ENCODE peak calls at places on chromosomes 13 and 19, in nine cellular contexts. One of them, this sample, is unnamed.

GRCh38 chr13:24406524-24406923 is 97.1 kb downstream of the C1QTNF9 start:
- DNase-seq in omental fat pad: no peak
- DNase-seq in GM23338: no peak
- DNase-seq in pancreas: no peak
- DNase-seq in AG04450: no peak
- DNase-seq in cardiac muscle cell: no peak
- DNase-seq in NB4: no peak
- DNase-seq in esophagus squamous epithelium: no peak
- DNase-seq in RWPE1: no peak
- DNase-seq in this sample: no peak

GRCh38 chr19:16216744-16217670 is 19.3 kb downstream of the AP1M1 start:
- DNase-seq in GM23338: no peak
- DNase-seq in pancreas: no peak
- DNase-seq in cardiac muscle cell: no peak
- DNase-seq in NB4: no peak
- DNase-seq in esophagus squamous epithelium: no peak
- DNase-seq in RWPE1: no peak
- DNase-seq in AG04450: no peak
- DNase-seq in omental fat pad: no peak
- DNase-seq in this sample: no peak

GRCh38 chr13:28529836-28530235 is 34.9 kb upstream of the FLT1 start:
- DNase-seq in AG04450: no peak
- DNase-seq in GM23338: no peak
- DNase-seq in cardiac muscle cell: no peak
- DNase-seq in esophagus squamous epithelium: no peak
- DNase-seq in omental fat pad: no peak
- DNase-seq in RWPE1: no peak
- DNase-seq in pancreas: no peak
- DNase-seq in NB4: peak
- DNase-seq in this sample: no peak

GRCh38 chr19:37309834-37310575 is 60.9 kb upstream of the ZNF527 start:
- DNase-seq in GM23338: peak
- DNase-seq in cardiac muscle cell: peak
- DNase-seq in esophagus squamous epithelium: no peak
- DNase-seq in RWPE1: no peak
- DNase-seq in NB4: peak
- DNase-seq in omental fat pad: no peak
- DNase-seq in AG04450: no peak
- DNase-seq in pancreas: no peak
- DNase-seq in this sample: no peak

GRCh38 chr19:11651062-11651461 is 53.8 kb downstream of the ZNF627 start:
- DNase-seq in omental fat pad: no peak
- DNase-seq in RWPE1: no peak
- DNase-seq in pancreas: no peak
- DNase-seq in NB4: no peak
- DNase-seq in GM23338: no peak
- DNase-seq in esophagus squamous epithelium: no peak
- DNase-seq in cardiac muscle cell: no peak
- DNase-seq in AG04450: no peak
- DNase-seq in this sample: no peak

GRCh38 chr13:18978447-18978846 is 203.2 kb downstream of the TUBA3C start:
- DNase-seq in esophagus squamous epithelium: no peak
- DNase-seq in AG04450: no peak
- DNase-seq in pancreas: peak
- DNase-seq in RWPE1: no peak
- DNase-seq in NB4: no peak
- DNase-seq in GM23338: no peak
- DNase-seq in cardiac muscle cell: no peak
- DNase-seq in omental fat pad: no peak
- DNase-seq in this sample: no peak

GRCh38 chr19:46730187-46730586 is 13.3 kb upstream of the PRKD2 start:
- DNase-seq in esophagus squamous epithelium: no peak
- DNase-seq in cardiac muscle cell: no peak
- DNase-seq in omental fat pad: no peak
- DNase-seq in AG04450: no peak
- DNase-seq in NB4: no peak
- DNase-seq in GM23338: no peak
- DNase-seq in RWPE1: no peak
- DNase-seq in pancreas: no peak
- DNase-seq in this sample: no peak

GRCh38 chr13:79870766-79871165 is 389.8 kb downstream of the NDFIP2 start:
- DNase-seq in cardiac muscle cell: no peak
- DNase-seq in omental fat pad: no peak
- DNase-seq in GM23338: no peak
- DNase-seq in NB4: no peak
- DNase-seq in RWPE1: no peak
- DNase-seq in pancreas: no peak
- DNase-seq in AG04450: no peak
- DNase-seq in esophagus squamous epithelium: no peak
- DNase-seq in this sample: no peak

GRCh38 chr13:34360702-34361101 is 542.8 kb downstream of the RFC3 start:
- DNase-seq in AG04450: no peak
- DNase-seq in GM23338: no peak
- DNase-seq in pancreas: no peak
- DNase-seq in NB4: no peak
- DNase-seq in esophagus squamous epithelium: no peak
- DNase-seq in RWPE1: no peak
- DNase-seq in cardiac muscle cell: no peak
- DNase-seq in omental fat pad: no peak
- DNase-seq in this sample: no peak

GRCh38 chr19:54650108-54650666 is 12.6 kb upstream of the LILRB4 start:
- DNase-seq in RWPE1: no peak
- DNase-seq in AG04450: no peak
- DNase-seq in esophagus squamous epithelium: no peak
- DNase-seq in GM23338: no peak
- DNase-seq in cardiac muscle cell: no peak
- DNase-seq in omental fat pad: no peak
- DNase-seq in pancreas: no peak
- DNase-seq in NB4: no peak
- DNase-seq in this sample: no peak

GRCh38 chr19:13718733-13719132 is 45.6 kb upstream of the MRI1 start:
- DNase-seq in AG04450: peak
- DNase-seq in cardiac muscle cell: peak
- DNase-seq in NB4: peak
- DNase-seq in RWPE1: peak
- DNase-seq in esophagus squamous epithelium: no peak
- DNase-seq in pancreas: peak
- DNase-seq in omental fat pad: no peak
- DNase-seq in GM23338: peak
- DNase-seq in this sample: no peak

GRCh38 chr19:7471696-7472620 is 16.9 kb downstream of the PEX11G start:
- DNase-seq in pancreas: no peak
- DNase-seq in esophagus squamous epithelium: no peak
- DNase-seq in RWPE1: no peak
- DNase-seq in NB4: peak
- DNase-seq in AG04450: no peak
- DNase-seq in cardiac muscle cell: no peak
- DNase-seq in omental fat pad: no peak
- DNase-seq in GM23338: no peak
- DNase-seq in this sample: no peak

GRCh38 chr13:99276706-99277105 is 18.5 kb upstream of the GPR18 start:
- DNase-seq in omental fat pad: no peak
- DNase-seq in cardiac muscle cell: no peak
- DNase-seq in RWPE1: no peak
- DNase-seq in NB4: no peak
- DNase-seq in esophagus squamous epithelium: no peak
- DNase-seq in AG04450: no peak
- DNase-seq in pancreas: no peak
- DNase-seq in GM23338: peak
- DNase-seq in this sample: no peak
- TF ChIP-seq CTCF in omental fat pad: no peak
- TF ChIP-seq CTCF in cardiac muscle cell: no peak
- TF ChIP-seq CTCF in RWPE1: no peak
- TF ChIP-seq CTCF in NB4: no peak
- TF ChIP-seq CTCF in esophagus squamous epithelium: no peak
- TF ChIP-seq CTCF in AG04450: no peak
- TF ChIP-seq CTCF in pancreas: no peak
- TF ChIP-seq CTCF in GM23338: peak
- TF ChIP-seq CTCF in this sample: peak

GRCh38 chr13:114065141-114065925 is 67.1 kb downstream of the RASA3 start:
- DNase-seq in esophagus squamous epithelium: peak
- DNase-seq in pancreas: peak
- DNase-seq in RWPE1: peak
- DNase-seq in NB4: peak
- DNase-seq in cardiac muscle cell: peak
- DNase-seq in omental fat pad: peak
- DNase-seq in AG04450: peak
- DNase-seq in GM23338: peak
- DNase-seq in this sample: no peak
- TF ChIP-seq CTCF in esophagus squamous epithelium: no peak
- TF ChIP-seq CTCF in pancreas: no peak
- TF ChIP-seq CTCF in RWPE1: no peak
- TF ChIP-seq CTCF in NB4: peak
- TF ChIP-seq CTCF in cardiac muscle cell: no peak
- TF ChIP-seq CTCF in omental fat pad: no peak
- TF ChIP-seq CTCF in AG04450: peak
- TF ChIP-seq CTCF in GM23338: no peak
- TF ChIP-seq CTCF in this sample: no peak

DNA sequence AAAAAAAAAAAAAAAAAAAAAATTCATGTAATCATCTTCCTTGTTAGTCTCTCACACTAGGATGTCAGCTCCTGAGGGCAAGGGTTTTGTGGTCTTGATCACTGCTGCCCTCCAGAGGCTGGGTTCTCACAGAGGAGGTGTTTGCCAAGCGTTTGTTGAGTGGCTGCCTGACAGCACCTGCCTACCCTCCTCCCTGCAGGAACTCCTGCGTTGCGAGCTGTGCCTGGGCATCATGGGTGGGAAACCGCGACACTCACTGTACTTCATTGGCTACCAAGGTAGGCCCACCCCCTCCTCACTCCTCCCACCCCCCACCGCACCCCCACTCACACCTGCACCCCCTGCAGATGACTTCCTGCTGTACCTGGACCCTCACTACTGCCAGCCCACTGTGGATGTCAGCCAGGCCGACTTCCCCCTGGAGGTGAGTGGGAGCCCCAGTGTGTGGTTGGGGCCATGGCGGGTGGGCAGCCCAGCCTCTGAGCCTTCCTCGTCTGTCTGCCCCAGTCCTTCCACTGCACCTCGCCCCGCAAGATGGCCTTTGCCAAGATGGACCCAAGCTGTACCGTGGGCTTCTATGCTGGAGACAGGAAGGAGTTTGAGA is 8.1 kb downstream of the ATG4D start:
- DNase-seq in NB4: peak
- DNase-seq in omental fat pad: no peak
- DNase-seq in cardiac muscle cell: no peak
- DNase-seq in GM23338: peak
- DNase-seq in esophagus squamous epithelium: no peak
- DNase-seq in AG04450: no peak
- DNase-seq in RWPE1: no peak
- DNase-seq in pancreas: peak
- DNase-seq in this sample: no peak
- TF ChIP-seq CTCF in NB4: peak
- TF ChIP-seq CTCF in omental fat pad: no peak
- TF ChIP-seq CTCF in cardiac muscle cell: peak
- TF ChIP-seq CTCF in GM23338: peak
- TF ChIP-seq CTCF in esophagus squamous epithelium: peak
- TF ChIP-seq CTCF in AG04450: peak
- TF ChIP-seq CTCF in RWPE1: no peak
- TF ChIP-seq CTCF in pancreas: no peak
- TF ChIP-seq CTCF in this sample: peak

DNA sequence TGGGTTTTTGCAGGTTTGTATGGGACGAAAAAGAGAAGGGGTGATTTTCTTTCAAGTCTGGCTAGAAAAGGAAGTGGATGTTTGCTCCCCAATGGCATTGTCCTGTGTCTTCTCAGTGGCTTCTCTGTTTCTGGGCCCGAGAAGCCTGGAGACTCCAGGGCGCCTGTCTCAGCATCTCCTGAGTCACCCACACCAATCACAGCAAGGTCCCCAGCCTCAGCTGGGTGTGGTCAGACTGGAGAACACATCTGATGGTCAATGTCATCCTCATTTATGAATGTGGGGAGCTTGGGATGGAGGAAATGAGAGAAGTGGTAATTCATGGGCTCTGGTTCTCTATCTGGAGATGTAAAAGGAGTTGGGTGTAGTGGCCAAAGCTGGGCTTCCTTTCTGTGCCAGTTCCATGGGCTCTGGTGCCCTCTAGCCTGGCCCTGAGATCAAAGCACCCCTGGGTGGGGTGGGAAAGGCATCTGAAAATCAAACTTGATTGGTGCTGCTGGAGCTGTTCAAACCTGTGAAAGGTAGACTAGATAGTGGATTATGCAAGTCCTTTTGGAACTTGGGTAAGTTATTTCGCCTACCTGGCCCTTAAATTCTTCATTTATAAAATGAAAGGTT is 13.4 kb downstream of the RASL11A start:
- DNase-seq in NB4: peak
- DNase-seq in RWPE1: peak
- DNase-seq in omental fat pad: no peak
- DNase-seq in AG04450: no peak
- DNase-seq in cardiac muscle cell: no peak
- DNase-seq in GM23338: no peak
- DNase-seq in esophagus squamous epithelium: no peak
- DNase-seq in pancreas: peak
- DNase-seq in this sample: no peak
- TF ChIP-seq CTCF in NB4: peak
- TF ChIP-seq CTCF in RWPE1: no peak
- TF ChIP-seq CTCF in omental fat pad: no peak
- TF ChIP-seq CTCF in AG04450: peak
- TF ChIP-seq CTCF in cardiac muscle cell: peak
- TF ChIP-seq CTCF in GM23338: peak
- TF ChIP-seq CTCF in esophagus squamous epithelium: no peak
- TF ChIP-seq CTCF in pancreas: no peak
- TF ChIP-seq CTCF in this sample: no peak

DNA sequence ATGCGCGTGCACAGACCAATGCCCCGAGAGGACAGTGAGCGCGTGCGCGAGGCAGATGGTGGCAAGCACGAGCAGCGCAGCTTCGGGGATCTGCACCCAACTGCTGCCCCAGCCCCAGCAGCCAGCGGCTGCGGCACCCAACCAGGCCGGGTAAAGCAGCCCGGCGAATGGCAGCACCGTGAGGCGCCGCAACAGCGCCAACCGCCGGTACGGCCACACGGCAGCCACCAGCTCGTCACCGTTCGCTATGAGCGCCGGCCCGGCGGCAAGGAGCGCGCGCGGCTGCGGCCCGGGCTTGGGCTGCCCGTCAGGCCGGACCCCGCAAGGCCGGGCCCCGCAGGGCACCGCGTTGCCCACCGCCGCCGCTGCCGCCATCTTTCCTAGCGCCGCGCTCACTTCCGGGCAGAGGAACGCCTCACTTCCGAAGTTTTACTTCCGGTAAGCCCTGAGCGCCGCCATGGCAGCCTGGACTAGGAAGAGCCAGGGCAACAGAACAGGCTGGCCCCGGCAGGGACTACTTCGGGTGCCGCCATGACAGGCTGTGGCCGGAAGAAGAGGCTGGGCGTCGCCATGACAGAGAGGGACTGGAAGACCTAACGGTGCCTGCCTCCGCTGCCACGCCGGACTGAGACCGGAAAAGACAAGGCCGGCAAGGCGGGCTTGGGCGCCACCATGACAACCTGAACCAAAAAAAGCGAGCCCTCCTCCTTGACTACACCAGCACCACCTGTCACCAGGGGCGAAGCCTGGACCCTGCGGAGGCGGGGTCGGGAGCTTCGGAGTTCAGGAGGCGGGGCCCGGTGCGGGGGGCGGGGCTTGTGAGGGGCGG is at the start of gene ATP13A1:
- DNase-seq in esophagus squamous epithelium: peak
- DNase-seq in NB4: peak
- DNase-seq in GM23338: peak
- DNase-seq in AG04450: peak
- DNase-seq in pancreas: peak
- DNase-seq in RWPE1: peak
- DNase-seq in cardiac muscle cell: peak
- DNase-seq in omental fat pad: peak
- DNase-seq in this sample: peak
- TF ChIP-seq CTCF in esophagus squamous epithelium: peak
- TF ChIP-seq CTCF in NB4: peak
- TF ChIP-seq CTCF in GM23338: no peak
- TF ChIP-seq CTCF in AG04450: no peak
- TF ChIP-seq CTCF in pancreas: no peak
- TF ChIP-seq CTCF in RWPE1: no peak
- TF ChIP-seq CTCF in cardiac muscle cell: no peak
- TF ChIP-seq CTCF in omental fat pad: no peak
- TF ChIP-seq CTCF in this sample: peak

This sample was measured in type B pancreatic cell.